ENCODE peak calls at places on chromosomes 3 and 15, in five cellular contexts. Q is psoas muscle, N is BE2C, W is lower leg skin, K is GM20000. I is an unnamed sample.

GRCh38 chr15:64766041-64766440 is 9.3 kb downstream of the RBPMS2 start:
- DNase-seq in Q (no peak), N (no peak), K (no peak), W (no peak), I (no peak)

GRCh38 chr15:66252411-66253295 is 897 bp downstream of the MEGF11 start:
- DNase-seq in K (peak), W (no peak), Q (peak), N (peak), I (peak)

GRCh38 chr15:36334059-36334458 is 245.4 kb upstream of the CDIN1 start:
- DNase-seq in N (no peak), K (no peak), Q (no peak), W (no peak), I (no peak)

GRCh38 chr3:39205919-39206516 is 13.6 kb upstream of the XIRP1 start:
- DNase-seq in K (no peak), Q (no peak), W (no peak), N (no peak), I (no peak)

GRCh38 chr15:38226867-38227266 is 25.8 kb upstream of the SPRED1 start:
- DNase-seq in W (no peak), N (peak), Q (no peak), K (no peak), I (no peak)

GRCh38 chr3:169750665-169751064 is 14.2 kb downstream of the TERC start:
- DNase-seq in K (no peak), Q (no peak), W (no peak), N (no peak), I (no peak)

GRCh38 chr3:131794766-131795381 is 239.9 kb downstream of the CPNE4 start:
- DNase-seq in Q (no peak), W (no peak), N (peak), K (peak), I (no peak)

GRCh38 chr3:58581328-58582091 is 4.3 kb upstream of the FAM107A start:
- DNase-seq in K (no peak), N (no peak), Q (no peak), W (no peak), I (no peak)

GRCh38 chr3:34175636-34176186 is 377.3 kb downstream of the PDCD6IP start:
- DNase-seq in W (no peak), N (no peak), K (no peak), Q (no peak), I (no peak)

DNA sequence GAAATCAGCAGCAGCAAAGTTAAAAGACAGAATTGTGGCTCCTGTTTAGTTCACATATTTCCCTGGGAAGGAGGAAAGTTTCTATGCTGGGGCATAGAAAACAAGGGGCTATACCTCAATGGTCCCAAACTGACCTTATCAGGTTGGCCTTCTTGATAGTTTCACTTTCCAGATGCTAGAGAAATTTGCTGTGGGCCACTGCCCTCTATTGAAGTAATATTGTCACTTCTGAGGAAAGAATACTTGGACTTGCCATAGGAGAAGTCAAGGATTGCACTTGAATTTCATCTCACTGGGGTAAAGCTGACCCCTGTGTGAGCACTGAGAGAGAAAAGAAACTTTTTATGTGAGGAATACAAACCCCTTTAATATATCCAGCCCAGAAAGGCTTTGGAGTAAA is 49.3 kb upstream of the XCR1 start:
- DNase-seq in N (no peak), K (no peak), Q (no peak), W (no peak), I (no peak)
- TF ChIP-seq CTCF in N (no peak), K (peak), Q (peak), W (no peak), I (peak)

GRCh38 chr15:29740692-29741311 is 81.5 kb downstream of the TJP1 start:
- DNase-seq in W (no peak), K (no peak), N (peak), Q (no peak), I (no peak)
- TF ChIP-seq CTCF in W (no peak), K (peak), N (peak), Q (no peak), I (peak)

DNA sequence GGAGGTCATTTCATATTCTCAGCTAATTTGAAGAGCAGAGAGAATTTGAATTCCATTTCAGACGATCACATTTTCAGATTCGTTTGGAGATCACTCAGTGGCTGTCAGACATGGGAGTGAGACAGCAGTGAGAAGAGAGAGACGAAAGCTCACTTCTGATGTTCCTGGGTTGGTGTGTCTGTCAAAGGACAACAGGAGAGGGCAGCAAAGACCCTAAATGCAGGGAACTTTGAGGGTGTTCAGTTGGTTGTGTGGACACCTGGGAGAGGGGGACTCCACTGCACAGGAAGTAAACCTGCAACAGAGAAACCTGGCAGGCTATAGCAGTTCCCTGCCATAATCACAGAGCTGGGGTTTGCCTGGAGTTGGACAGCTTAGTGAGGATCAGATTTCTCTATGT is 675.1 kb downstream of the SQOR start:
- DNase-seq in Q (no peak), W (no peak), K (no peak), N (no peak), I (no peak)
- TF ChIP-seq CTCF in Q (no peak), W (no peak), K (no peak), N (peak), I (peak)

GRCh38 chr15:98292442-98293240 is 332.1 kb downstream of the ARRDC4 start:
- DNase-seq in Q (peak), N (peak), K (peak), W (no peak), I (peak)
- TF ChIP-seq CTCF in Q (no peak), N (peak), K (peak), W (no peak), I (peak)

GRCh38 chr15:89356634-89357298 is 22.1 kb upstream of the POLG start:
- DNase-seq in N (peak), K (peak), W (no peak), Q (no peak), I (no peak)
- TF ChIP-seq CTCF in N (peak), K (peak), W (no peak), Q (peak), I (peak)

DNA sequence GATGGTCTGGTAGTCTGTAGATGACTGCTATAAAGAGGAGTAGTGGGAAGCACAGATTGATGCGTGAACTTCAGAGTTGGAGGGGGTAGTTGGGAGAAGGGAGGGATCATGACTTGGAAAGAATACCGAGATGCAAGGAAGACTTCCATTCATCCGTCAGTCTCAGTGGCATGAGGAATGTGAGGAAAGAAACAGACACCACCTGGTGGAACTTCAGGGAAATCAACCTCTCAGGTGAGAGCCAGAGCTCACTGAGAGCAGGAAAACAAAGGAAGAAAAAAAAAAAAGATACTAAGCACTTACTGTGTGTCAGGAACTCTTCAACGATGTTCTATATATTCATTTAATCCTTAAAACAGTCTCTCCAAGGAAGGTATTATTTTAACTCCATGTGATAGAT is 172.4 kb downstream of the OXSM start:
- DNase-seq in W (no peak), N (no peak), Q (no peak), K (no peak), I (no peak)
- TF ChIP-seq CTCF in W (no peak), N (no peak), Q (no peak), K (no peak), I (peak)

DNA sequence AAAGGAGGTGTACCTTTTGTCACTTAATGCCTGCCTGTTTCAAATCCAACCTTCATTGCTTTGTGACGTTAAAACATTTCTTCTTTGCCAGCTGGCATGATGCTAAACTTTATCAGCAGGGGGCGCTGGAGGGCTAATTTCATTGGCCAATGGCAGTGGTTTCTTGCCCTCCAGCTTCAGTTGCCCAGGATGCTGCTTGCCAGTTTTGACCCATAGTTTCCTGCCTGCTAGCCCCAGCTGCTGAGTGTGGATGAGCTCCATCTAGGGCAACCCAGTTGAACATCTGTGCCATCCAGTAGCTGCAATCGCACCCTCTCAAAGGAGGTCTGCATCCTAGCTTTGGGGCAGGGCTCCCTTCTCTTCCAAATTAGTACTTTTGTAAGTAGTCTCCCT is 22.1 kb downstream of the ACKR2 start:
- DNase-seq in N (peak), W (peak), K (peak), Q (peak), I (no peak)
- TF ChIP-seq CTCF in N (peak), W (no peak), K (peak), Q (peak), I (peak)

GRCh38 chr3:127820221-127820870 is 2.0 kb downstream of the MGLL start:
- DNase-seq in N (peak), Q (peak), K (peak), W (peak), I (no peak)

GRCh38 chr3:127820871-127821853 is 1.2 kb downstream of the MGLL start:
- DNase-seq in N (no peak), W (peak), K (peak), Q (peak), I (no peak)

GRCh38 chr3:127823590-127823857 is 1.2 kb upstream of the MGLL start:
- DNase-seq in N (no peak), W (no peak), K (no peak), Q (no peak), I (no peak)

GRCh38 chr3:127822836-127823589 is 698 bp upstream of the MGLL start:
- DNase-seq in N (peak), K (peak), Q (peak), W (peak), I (peak)

DNA sequence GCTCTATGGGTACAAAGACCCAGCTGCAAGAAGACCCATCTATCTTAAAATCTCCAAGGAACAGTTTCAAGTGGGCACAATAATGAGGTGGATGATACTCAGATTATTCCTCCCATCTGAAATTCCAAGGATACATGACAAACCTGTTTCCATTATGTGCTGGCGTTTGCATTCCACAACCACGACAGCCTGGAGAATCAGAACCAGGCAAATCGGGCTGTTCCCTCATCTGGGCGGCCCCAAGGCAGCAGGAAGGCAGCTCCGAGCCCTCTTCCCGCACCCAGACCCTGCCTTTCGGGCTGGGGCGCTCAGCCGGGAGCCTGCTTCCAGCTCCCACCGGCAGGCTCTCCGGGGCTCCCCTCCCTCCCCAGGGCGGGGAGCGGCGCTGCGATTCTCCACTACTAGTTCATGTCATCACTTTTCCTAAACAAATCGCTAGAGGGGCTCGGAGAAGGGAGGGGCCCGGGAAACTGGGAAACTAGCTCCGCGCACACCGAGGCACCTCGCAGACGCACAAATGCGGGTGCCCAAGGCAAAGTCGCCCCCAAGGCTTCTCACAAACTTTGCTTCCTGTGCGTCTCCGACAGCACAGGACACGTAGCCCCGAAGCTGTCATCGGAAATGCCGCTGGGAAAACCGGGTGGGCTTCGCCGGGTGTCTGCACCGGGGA is at the start of gene MGLL:
- DNase-seq in K (peak), W (peak), Q (peak), N (peak), I (no peak)
- TF ChIP-seq CTCF in K (no peak), W (no peak), Q (no peak), N (peak), I (no peak)

GRCh38 chr3:180018588-180018987 is 18.1 kb downstream of the PEX5L start:
- DNase-seq in W (no peak), Q (no peak), K (peak), N (no peak), I (no peak)
- TF ChIP-seq CTCF in W (no peak), Q (no peak), K (peak), N (peak), I (peak)

I was measured in D721Med.